ENCODE peak calls at places on chromosomes 2 and 18, in four cellular contexts. T, E, H and Q are unnamed samples.

GRCh38 chr18:13280066-13280795 is 61.7 kb downstream of the LDLRAD4 start:
- DNase-seq in H (no peak), E (no peak), T (no peak), Q (no peak)

GRCh38 chr2:121375621-121376159 is 90.7 kb upstream of the TFCP2L1 start:
- DNase-seq in H (no peak), E (no peak), T (no peak), Q (no peak)

GRCh38 chr18:49561127-49561376 is 805 bp upstream of the LIPG start:
- DNase-seq in T (no peak), H (no peak), E (no peak), Q (peak)

GRCh38 chr18:61556316-61556715 is 223.1 kb downstream of the CDH20 start:
- DNase-seq in E (no peak), T (no peak), H (no peak), Q (no peak)

GRCh38 chr2:10810175-10811161 is 2.1 kb downstream of the PDIA6 start:
- DNase-seq in E (peak), T (no peak), H (no peak), Q (no peak)

GRCh38 chr2:163066085-163066484 is 227.5 kb upstream of the KCNH7 start:
- DNase-seq in E (no peak), H (no peak), T (no peak), Q (no peak)

GRCh38 chr2:45391866-45392265 is 219.2 kb downstream of the SRBD1 start:
- DNase-seq in T (no peak), E (no peak), H (no peak), Q (no peak)

GRCh38 chr18:56992777-56993176 is 154.1 kb upstream of the BOD1L2 start:
- DNase-seq in H (no peak), T (no peak), E (peak), Q (no peak)

GRCh38 chr2:156021326-156022040 is 311.0 kb downstream of the NR4A2 start:
- DNase-seq in T (peak), H (no peak), E (no peak), Q (no peak)

GRCh38 chr2:165287083-165287778 is 48.0 kb downstream of the SCN2A start:
- DNase-seq in E (no peak), T (no peak), H (no peak), Q (no peak)

GRCh38 chr2:133790706-133791105 is 222.4 kb upstream of the NCKAP5 start:
- DNase-seq in E (no peak), H (no peak), T (no peak), Q (no peak)

GRCh38 chr2:217573565-217573964 is 429.2 kb downstream of the TNS1 start:
- DNase-seq in E (no peak), H (no peak), T (peak), Q (no peak)

GRCh38 chr2:27009716-27010115 is 23.0 kb upstream of the TMEM214 start:
- DNase-seq in H (no peak), E (no peak), T (no peak), Q (no peak)

GRCh38 chr2:206084870-206085741 is 868 bp downstream of the INO80D start:
- DNase-seq in E (peak), T (peak), H (peak), Q (no peak)

GRCh38 chr2:112433932-112434730 is 686 bp upstream of the RGPD8 start:
- DNase-seq in H (no peak), E (no peak), T (no peak), Q (no peak)

GRCh38 chr18:70022636-70023035 is 75.0 kb upstream of the CD226 start:
- DNase-seq in E (no peak), H (no peak), T (no peak), Q (no peak)

GRCh38 chr2:144015655-144016245 is 504.2 kb downstream of the ZEB2 start:
- DNase-seq in T (no peak), E (no peak), H (peak), Q (no peak)

GRCh38 chr2:233061591-233062446 is 1.7 kb downstream of the INPP5D start:
- DNase-seq in T (peak), H (no peak), E (peak), Q (peak)

GRCh38 chr2:216370961-216371633 is 1.2 kb downstream of the MARCHF4 start:
- DNase-seq in E (no peak), T (peak), H (no peak), Q (no peak)

GRCh38 chr2:144459937-144460336 is 60.0 kb downstream of the ZEB2 start:
- DNase-seq in T (no peak), E (peak), H (peak), Q (no peak)

GRCh38 chr2:176856645-176857044 is 355.9 kb upstream of the HNRNPA3 start:
- DNase-seq in H (no peak), E (peak), T (no peak), Q (no peak)